ENCODE peak calls at places on chromosome 2, in six cellular contexts. D, Q, A, R, H and X are unnamed samples.

GRCh38 chr2:119683717-119684443 is 4.9 kb downstream of the TMEM177 start:
- DNase-seq in D (no peak), Q (peak; percentile 43), A (no peak), R (no peak), H (peak; percentile 43), X (no peak)

GRCh38 chr2:120402508-120402907 is 56.6 kb downstream of the INHBB start:
- DNase-seq in D (no peak), Q (peak; percentile 3), A (no peak), R (no peak), H (no peak), X (no peak)

GRCh38 chr2:17621781-17622180 is 81.3 kb downstream of the VSNL1 start:
- DNase-seq in D (no peak), Q (no peak), A (peak; percentile 46), R (no peak), H (no peak), X (no peak)

GRCh38 chr2:75199428-75200011 is at the start of gene TACR1:
- DNase-seq in D (peak; percentile 18), Q (peak; percentile 73), A (peak; percentile 78), R (peak; percentile 76), H (no peak), X (no peak)

GRCh38 chr2:9329497-9329896 is 93.8 kb downstream of the ITGB1BP1 start:
- DNase-seq in D (no peak), Q (no peak), A (no peak), R (no peak), H (no peak), X (no peak)

GRCh38 chr2:68206779-68207178 is 45.6 kb downstream of the PPP3R1 start:
- DNase-seq in D (no peak), Q (no peak), A (no peak), R (no peak), H (no peak), X (no peak)

GRCh38 chr2:21757805-21758204 is 634.0 kb downstream of the TDRD15 start:
- DNase-seq in D (no peak), Q (no peak), A (no peak), R (peak; percentile 28), H (no peak), X (no peak)

GRCh38 chr2:134240061-134240460 is 13.8 kb upstream of the MGAT5 start:
- DNase-seq in D (no peak), Q (no peak), A (no peak), R (no peak), H (no peak), X (no peak)

GRCh38 chr2:225668606-225669266 is 269.2 kb downstream of the NYAP2 start:
- DNase-seq in D (no peak), Q (no peak), A (peak; percentile 88), R (peak; percentile 33), H (no peak), X (peak; percentile 57)

GRCh38 chr2:143717053-143717452 is 587.8 kb downstream of the ARHGAP15 start:
- DNase-seq in D (no peak), Q (no peak), A (peak; percentile 6), R (no peak), H (no peak), X (no peak)

GRCh38 chr2:202249521-202249850 is 11.1 kb upstream of the SUMO1 start:
- DNase-seq in D (no peak), Q (no peak), A (peak; percentile 25), R (no peak), H (no peak), X (no peak)

GRCh38 chr2:49616800-49617199 is 462.5 kb upstream of the FSHR start:
- DNase-seq in D (no peak), Q (no peak), A (peak; percentile 26), R (peak; percentile 42), H (no peak), X (peak; percentile 44)

GRCh38 chr2:239379641-239380170 is 21.1 kb downstream of the HDAC4 start:
- DNase-seq in D (no peak), Q (peak; percentile 58), A (no peak), R (no peak), H (no peak), X (no peak)